ENCODE peak calls at places on chromosomes 4 and X, in seven cellular contexts. L, D, B, T, W, H and X are unnamed samples.

GRCh38 chr4:16226816-16227461 is 668 bp upstream of the TAPT1 start:
- DNase-seq in L (peak; percentile 42), D (no peak), B (peak; percentile 67), T (peak; percentile 39), W (peak; percentile 89), H (peak; percentile 56), X (peak; percentile 56)

GRCh38 chrX:136204571-136204970 is 46.6 kb downstream of the MAP7D3 start:
- DNase-seq in L (peak; percentile 66), D (no peak), B (peak; percentile 64), T (peak; percentile 40), W (no peak), H (no peak), X (peak; percentile 67)

GRCh38 chr4:147829401-147830101 is 97.7 kb downstream of the ARHGAP10 start:
- DNase-seq in L (no peak), D (no peak), B (no peak), T (peak; percentile 78), W (no peak), H (peak; percentile 32), X (peak; percentile 64)

GRCh38 chr4:113979973-113980615 is 647 bp upstream of the ARSJ start:
- DNase-seq in L (peak; percentile 68), D (no peak), B (peak; percentile 81), T (no peak), W (no peak), H (no peak), X (no peak)

GRCh38 chrX:148665001-148665400 is 164.6 kb downstream of the AFF2 start:
- DNase-seq in L (no peak), D (no peak), B (no peak), T (no peak), W (no peak), H (no peak), X (no peak)

GRCh38 chr4:88446124-88446523 is 10.8 kb upstream of the HERC5 start:
- DNase-seq in L (peak; percentile 41), D (no peak), B (no peak), T (no peak), W (no peak), H (no peak), X (no peak)

GRCh38 chrX:24777660-24778059 is 83.9 kb downstream of the POLA1 start:
- DNase-seq in L (no peak), D (peak; percentile 45), B (no peak), T (no peak), W (no peak), H (no peak), X (no peak)

GRCh38 chr4:121011780-121012340 is 60.5 kb downstream of the NDNF start:
- DNase-seq in L (no peak), D (no peak), B (no peak), T (no peak), W (no peak), H (no peak), X (no peak)

GRCh38 chrX:124507276-124507675 is 160.9 kb downstream of the SH2D1A start:
- DNase-seq in L (no peak), D (no peak), B (no peak), T (no peak), W (no peak), H (no peak), X (no peak)

GRCh38 chr4:24044610-24045589 is 155.1 kb upstream of the PPARGC1A start:
- DNase-seq in L (peak; percentile 13), D (no peak), B (no peak), T (no peak), W (no peak), H (no peak), X (no peak)

GRCh38 chr4:139599594-139600374 is 43.8 kb upstream of the SETD7 start:
- DNase-seq in L (peak; percentile 80), D (no peak), B (no peak), T (no peak), W (no peak), H (no peak), X (no peak)

GRCh38 chr4:2924286-2924685 is 38.9 kb downstream of the NOP14 start:
- DNase-seq in L (no peak), D (no peak), B (no peak), T (no peak), W (no peak), H (peak; percentile 24), X (peak; percentile 59)

GRCh38 chr4:181860157-181860556 is 383.0 kb upstream of the TENM3 start:
- DNase-seq in L (peak; percentile 90), D (no peak), B (no peak), T (no peak), W (no peak), H (no peak), X (no peak)

GRCh38 chrX:724256-724655 is 93.7 kb downstream of the SHOX start:
- DNase-seq in L (no peak), D (no peak), B (no peak), T (no peak), W (no peak), H (no peak), X (no peak)

GRCh38 chr4:188665466-188665865 is 526.2 kb downstream of the TRIML1 start:
- DNase-seq in L (no peak), D (no peak), B (no peak), T (no peak), W (no peak), H (no peak), X (no peak)

GRCh38 chr4:146637853-146638800 is 566 bp upstream of the POU4F2 start:
- DNase-seq in L (no peak), D (no peak), B (no peak), T (no peak), W (peak; percentile 76), H (no peak), X (no peak)

GRCh38 chr4:12791536-12791935 is 692.6 kb downstream of the RAB28 start:
- DNase-seq in L (no peak), D (no peak), B (no peak), T (no peak), W (no peak), H (no peak), X (no peak)

GRCh38 chr4:144710526-144710912 is 64.6 kb downstream of the HHIP start:
- DNase-seq in L (no peak), D (no peak), B (no peak), T (no peak), W (no peak), H (no peak), X (no peak)

GRCh38 chrX:119478504-119478903 is 10.3 kb downstream of the SLC25A5 start:
- DNase-seq in L (no peak), D (no peak), B (no peak), T (no peak), W (no peak), H (no peak), X (no peak)
- H3K27ac ChIP-seq in L (no peak overlapping the region), D (no peak overlapping the region), B (no peak overlapping the region), T (peak overlapping the region; percentile 19), W (no peak overlapping the region), H (no peak overlapping the region), X (no peak overlapping the region)

GRCh38 chr4:54516556-54517215 is 141.1 kb upstream of the KIT start:
- DNase-seq in L (no peak), D (no peak), B (no peak), T (no peak), W (no peak), H (no peak), X (no peak)

GRCh38 chr4:54513741-54514140 is 144.0 kb upstream of the KIT start:
- DNase-seq in L (no peak), D (no peak), B (no peak), T (no peak), W (no peak), H (no peak), X (no peak)

GRCh38 chr4:54513231-54513630 is 144.5 kb upstream of the KIT start:
- DNase-seq in L (peak; percentile 83), D (no peak), B (peak; percentile 50), T (no peak), W (no peak), H (no peak), X (no peak)

GRCh38 chr4:54517793-54518444 is 139.8 kb upstream of the KIT start:
- DNase-seq in L (no peak), D (no peak), B (no peak), T (no peak), W (no peak), H (no peak), X (no peak)
- H3K27ac ChIP-seq in L (no peak overlapping the region), D (no peak overlapping the region), B (no peak overlapping the region), T (no peak overlapping the region), W (no peak overlapping the region), H (no peak overlapping the region), X (no peak overlapping the region)

GRCh38 chrX:40581333-40581910 is 652 bp downstream of the ATP6AP2 start:
- DNase-seq in L (peak; percentile 4), D (no peak), B (no peak), T (no peak), W (no peak), H (no peak), X (no peak)

GRCh38 chrX:40579139-40579538 is 1.6 kb upstream of the ATP6AP2 start:
- DNase-seq in L (no peak), D (no peak), B (no peak), T (no peak), W (no peak), H (no peak), X (no peak)

GRCh38 chrX:40579880-40580536 is 762 bp upstream of the ATP6AP2 start:
- DNase-seq in L (no peak), D (no peak), B (no peak), T (no peak), W (no peak), H (no peak), X (no peak)

GRCh38 chrX:40578039-40578438 is 2.7 kb upstream of the ATP6AP2 start:
- DNase-seq in L (no peak), D (no peak), B (no peak), T (no peak), W (no peak), H (no peak), X (no peak)

DNA sequence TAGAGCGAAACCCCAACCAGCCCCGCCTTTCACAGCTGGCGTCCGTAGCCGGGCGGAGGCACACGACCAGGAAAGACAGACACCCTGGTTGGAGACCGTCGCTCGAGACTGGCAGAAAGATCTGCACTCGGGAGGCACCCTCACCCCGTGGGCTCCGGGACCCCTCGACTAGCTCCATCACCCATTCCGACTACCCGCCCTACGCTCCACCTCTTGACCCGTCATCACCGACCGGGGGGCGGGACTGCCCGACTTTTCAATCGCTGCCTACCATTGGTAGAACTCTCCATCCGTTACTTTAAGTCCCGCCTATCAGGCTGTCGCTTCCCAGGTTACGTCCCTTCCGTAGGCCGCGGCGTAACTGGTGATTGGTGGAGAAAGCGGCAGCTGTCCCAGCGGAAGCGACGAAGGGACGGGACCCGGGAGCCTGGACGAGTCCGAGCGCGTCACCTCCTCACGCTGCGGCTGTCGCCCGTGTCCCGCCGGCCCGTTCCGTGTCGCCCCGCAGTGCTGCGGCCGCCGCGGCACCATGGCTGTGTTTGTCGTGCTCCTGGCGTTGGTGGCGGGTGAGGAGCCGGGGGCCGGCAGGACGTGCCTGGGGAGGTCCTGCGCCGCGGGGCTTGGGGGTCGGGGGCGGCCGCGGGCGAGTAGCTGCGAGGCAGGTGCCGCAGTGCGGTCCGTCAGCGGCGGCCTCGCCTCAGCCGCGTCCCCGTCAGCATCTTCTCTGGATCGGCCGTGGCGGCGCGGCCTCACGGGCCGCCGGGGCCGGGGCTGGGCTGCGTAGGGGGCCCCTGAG is at the start of gene ATP6AP2:
- DNase-seq in L (peak; percentile 89), D (peak; percentile 90), B (peak; percentile 97), T (peak; percentile 85), W (peak; percentile 93), H (peak; percentile 91), X (peak; percentile 95)
- H3K27ac ChIP-seq in L (peak within 1 kb of the TSS; percentile 82), D (peak within 1 kb of the TSS; percentile 62), B (no peak within 1 kb of the TSS), T (peak within 1 kb of the TSS; percentile 93), W (peak within 1 kb of the TSS; percentile 81), H (peak within 1 kb of the TSS; percentile 92), X (peak within 1 kb of the TSS; percentile 94)

DNA sequence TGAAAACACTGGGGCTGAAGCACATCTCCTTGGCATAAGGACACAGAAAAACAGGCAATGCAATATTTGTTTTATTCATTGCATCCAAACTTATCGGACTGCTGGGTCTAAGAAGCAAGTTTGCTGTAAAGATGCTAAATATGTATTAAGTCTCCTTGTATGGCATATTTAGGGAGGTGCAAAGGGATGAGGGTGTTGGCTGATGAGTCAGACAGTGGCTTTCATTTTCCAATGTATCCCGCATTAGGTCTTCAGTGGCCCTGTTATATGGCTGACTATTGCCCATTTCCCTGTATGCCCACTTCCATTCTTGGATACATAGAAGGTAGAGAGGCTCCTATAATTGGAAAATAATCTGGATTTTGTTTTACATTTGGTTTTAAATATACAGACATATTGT is 171.1 kb downstream of the IL15 start:
- DNase-seq in L (peak; percentile 64), D (no peak), B (no peak), T (no peak), W (no peak), H (no peak), X (no peak)
- H3K27ac ChIP-seq in L (peak overlapping the region; percentile 35), D (no peak overlapping the region), B (no peak overlapping the region), T (no peak overlapping the region), W (no peak overlapping the region), H (no peak overlapping the region), X (no peak overlapping the region)